ENCODE peak calls at places on chromosomes 7 and 10, in eight cellular contexts. G, D, I, P, S, L, T and A are unnamed samples.

GRCh38 chr7:66265566-66265965 is 60.4 kb downstream of the TPST1 start:
- DNase-seq in L (no peak), I (peak), P (no peak), S (no peak), T (no peak), G (no peak), D (peak), A (no peak)

GRCh38 chr7:117791877-117792780 is 81.1 kb downstream of the CTTNBP2 start:
- DNase-seq in P (no peak), I (no peak), D (no peak), G (no peak), T (no peak), S (no peak), L (peak), A (no peak)

GRCh38 chr7:157397751-157398691 is 61.2 kb downstream of the DNAJB6 start:
- DNase-seq in D (peak), T (peak), G (peak), L (no peak), P (no peak), S (no peak), I (peak), A (no peak)

GRCh38 chr10:71971769-71972555 is 7.8 kb downstream of the CHST3 start:
- DNase-seq in L (no peak), D (no peak), G (no peak), S (no peak), T (no peak), I (no peak), P (no peak), A (no peak)

GRCh38 chr7:73721237-73721848 is 1.9 kb upstream of the STX1A start:
- DNase-seq in D (no peak), P (no peak), I (no peak), G (no peak), L (peak), S (no peak), T (no peak), A (no peak)

GRCh38 chr10:104935656-104936055 is 294.6 kb downstream of the SORCS3 start:
- DNase-seq in L (no peak), D (no peak), P (no peak), T (no peak), I (no peak), G (no peak), S (no peak), A (no peak)

GRCh38 chr10:74799840-74800239 is 26.6 kb upstream of the KAT6B start:
- DNase-seq in L (no peak), T (peak), D (peak), P (no peak), G (peak), I (peak), S (no peak), A (peak)

GRCh38 chr10:62050627-62050924 is 149.1 kb downstream of the ARID5B start:
- DNase-seq in D (no peak), G (no peak), T (no peak), S (no peak), P (no peak), I (no peak), L (no peak), A (no peak)

GRCh38 chr7:95139922-95140321 is 184.4 kb downstream of the PON1 start:
- DNase-seq in S (no peak), I (no peak), D (no peak), G (no peak), T (no peak), P (no peak), L (no peak), A (no peak)

GRCh38 chr7:73313521-73313906 is 4.9 kb upstream of the NSUN5 start:
- DNase-seq in T (no peak), S (no peak), D (no peak), P (no peak), G (no peak), I (no peak), L (no peak), A (no peak)